ENCODE peak calls at places on chromosomes 2 and 18, in five cellular contexts. One of them, this sample, is unnamed.

GRCh38 chr2:108288534-108289106 is at the start of gene SULT1C2:
- DNase-seq in GM12878: no peak
- DNase-seq in IMR-90: peak
- DNase-seq in A549: peak
- DNase-seq in HepG2: peak
- DNase-seq in this sample: no peak

GRCh38 chr2:217979151-217979811 is 23.5 kb downstream of the TNS1 start:
- DNase-seq in GM12878: no peak
- DNase-seq in IMR-90: peak
- DNase-seq in A549: no peak
- DNase-seq in HepG2: no peak
- DNase-seq in this sample: no peak

GRCh38 chr2:136985044-136985443 is 219.7 kb downstream of the THSD7B start:
- DNase-seq in GM12878: no peak
- DNase-seq in IMR-90: no peak
- DNase-seq in A549: no peak
- DNase-seq in HepG2: no peak
- DNase-seq in this sample: no peak

GRCh38 chr18:44936485-44936884 is 255.8 kb downstream of the SETBP1 start:
- DNase-seq in GM12878: no peak
- DNase-seq in IMR-90: no peak
- DNase-seq in A549: no peak
- DNase-seq in HepG2: no peak
- DNase-seq in this sample: no peak

GRCh38 chr2:176413786-176414185 is 144.5 kb downstream of the MTX2 start:
- DNase-seq in GM12878: no peak
- DNase-seq in IMR-90: no peak
- DNase-seq in A549: no peak
- DNase-seq in HepG2: no peak
- DNase-seq in this sample: no peak

GRCh38 chr18:80108122-80108536 is 933 bp upstream of the ADNP2 start:
- DNase-seq in GM12878: no peak
- DNase-seq in IMR-90: no peak
- DNase-seq in A549: no peak
- DNase-seq in HepG2: no peak
- DNase-seq in this sample: no peak

GRCh38 chr18:34342960-34343359 is 118.2 kb upstream of the NOL4 start:
- DNase-seq in GM12878: no peak
- DNase-seq in IMR-90: peak
- DNase-seq in A549: no peak
- DNase-seq in HepG2: no peak
- DNase-seq in this sample: no peak

GRCh38 chr2:43537137-43537536 is 58.7 kb downstream of the THADA start:
- DNase-seq in GM12878: no peak
- DNase-seq in IMR-90: no peak
- DNase-seq in A549: no peak
- DNase-seq in HepG2: no peak
- DNase-seq in this sample: no peak

GRCh38 chr18:48065601-48065995 is 135.1 kb upstream of the SMAD2 start:
- DNase-seq in GM12878: no peak
- DNase-seq in IMR-90: no peak
- DNase-seq in A549: no peak
- DNase-seq in HepG2: no peak
- DNase-seq in this sample: no peak

GRCh38 chr2:15458277-15458676 is 102.9 kb downstream of the NBAS start:
- DNase-seq in GM12878: no peak
- DNase-seq in IMR-90: no peak
- DNase-seq in A549: no peak
- DNase-seq in HepG2: no peak
- DNase-seq in this sample: no peak

GRCh38 chr2:42944744-42945415 is 152.5 kb upstream of the HAAO start:
- DNase-seq in GM12878: no peak
- DNase-seq in IMR-90: peak
- DNase-seq in A549: peak
- DNase-seq in HepG2: peak
- DNase-seq in this sample: peak

GRCh38 chr18:9103488-9103887 is 989 bp downstream of the NDUFV2 start:
- DNase-seq in GM12878: no peak
- DNase-seq in IMR-90: peak
- DNase-seq in A549: no peak
- DNase-seq in HepG2: no peak
- DNase-seq in this sample: no peak

GRCh38 chr2:23695214-23696162 is 231.4 kb downstream of the ATAD2B start:
- DNase-seq in GM12878: no peak
- DNase-seq in IMR-90: no peak
- DNase-seq in A549: no peak
- DNase-seq in HepG2: no peak
- DNase-seq in this sample: no peak

GRCh38 chr2:134202361-134202760 is 51.5 kb upstream of the MGAT5 start:
- DNase-seq in GM12878: no peak
- DNase-seq in IMR-90: no peak
- DNase-seq in A549: no peak
- DNase-seq in HepG2: no peak
- DNase-seq in this sample: no peak

GRCh38 chr2:226585130-226585561 is 214.5 kb downstream of the IRS1 start:
- DNase-seq in GM12878: no peak
- DNase-seq in IMR-90: no peak
- DNase-seq in A549: no peak
- DNase-seq in HepG2: peak
- DNase-seq in this sample: no peak

GRCh38 chr2:96832751-96833507 is 10.9 kb downstream of the ANKRD23 start:
- DNase-seq in GM12878: no peak
- DNase-seq in IMR-90: peak
- DNase-seq in A549: peak
- DNase-seq in HepG2: no peak
- DNase-seq in this sample: no peak

GRCh38 chr2:69561041-69561550 is 82.4 kb downstream of the AAK1 start:
- DNase-seq in GM12878: no peak
- DNase-seq in IMR-90: peak
- DNase-seq in A549: no peak
- DNase-seq in HepG2: no peak
- DNase-seq in this sample: no peak

GRCh38 chr2:10326707-10327594 is 24.2 kb downstream of the HPCAL1 start:
- DNase-seq in GM12878: no peak
- DNase-seq in IMR-90: no peak
- DNase-seq in A549: no peak
- DNase-seq in HepG2: peak
- DNase-seq in this sample: no peak

GRCh38 chr2:233115761-233116160 is 55.6 kb downstream of the INPP5D start:
- DNase-seq in GM12878: no peak
- DNase-seq in IMR-90: no peak
- DNase-seq in A549: no peak
- DNase-seq in HepG2: no peak
- DNase-seq in this sample: no peak

GRCh38 chr2:119485336-119486110 is 38.8 kb downstream of the SCTR start:
- DNase-seq in GM12878: no peak
- DNase-seq in IMR-90: no peak
- DNase-seq in A549: no peak
- DNase-seq in HepG2: no peak
- DNase-seq in this sample: no peak

GRCh38 chr18:11950824-11951223 is 30.5 kb upstream of the IMPA2 start:
- DNase-seq in GM12878: no peak
- DNase-seq in IMR-90: no peak
- DNase-seq in A549: no peak
- DNase-seq in HepG2: no peak
- DNase-seq in this sample: no peak

GRCh38 chr2:9462313-9462712 is 12.0 kb upstream of the IAH1 start:
- DNase-seq in GM12878: no peak
- DNase-seq in IMR-90: no peak
- DNase-seq in A549: no peak
- DNase-seq in HepG2: no peak
- DNase-seq in this sample: no peak

GRCh38 chr2:224181534-224182155 is 142.6 kb upstream of the SERPINE2 start:
- DNase-seq in GM12878: no peak
- DNase-seq in IMR-90: no peak
- DNase-seq in A549: no peak
- DNase-seq in HepG2: no peak
- DNase-seq in this sample: no peak

GRCh38 chr18:374735-375168 is 106.9 kb upstream of the THOC1 start:
- DNase-seq in GM12878: no peak
- DNase-seq in IMR-90: no peak
- DNase-seq in A549: no peak
- DNase-seq in HepG2: no peak
- DNase-seq in this sample: no peak

GRCh38 chr2:118246726-118247125 is 158.5 kb downstream of the INSIG2 start:
- DNase-seq in GM12878: no peak
- DNase-seq in IMR-90: no peak
- DNase-seq in A549: no peak
- DNase-seq in HepG2: no peak
- DNase-seq in this sample: no peak

GRCh38 chr2:160298960-160299359 is 98.9 kb upstream of the ITGB6 start:
- DNase-seq in GM12878: no peak
- DNase-seq in IMR-90: peak
- DNase-seq in A549: no peak
- DNase-seq in HepG2: no peak
- DNase-seq in this sample: no peak

GRCh38 chr18:52992041-52992440 is 652.0 kb downstream of the DCC start:
- DNase-seq in GM12878: no peak
- DNase-seq in IMR-90: no peak
- DNase-seq in A549: peak
- DNase-seq in HepG2: peak
- DNase-seq in this sample: no peak

GRCh38 chr2:99184811-99185210 is 3.8 kb downstream of the MRPL30 start:
- DNase-seq in GM12878: no peak
- DNase-seq in IMR-90: no peak
- DNase-seq in A549: no peak
- DNase-seq in HepG2: no peak
- DNase-seq in this sample: no peak

GRCh38 chr2:159124441-159124911 is 156.0 kb downstream of the TANC1 start:
- DNase-seq in GM12878: no peak
- DNase-seq in IMR-90: peak
- DNase-seq in A549: peak
- DNase-seq in HepG2: peak
- DNase-seq in this sample: peak

GRCh38 chr2:105220604-105221003 is 20.9 kb upstream of the GPR45 start:
- DNase-seq in GM12878: no peak
- DNase-seq in IMR-90: no peak
- DNase-seq in A549: no peak
- DNase-seq in HepG2: no peak
- DNase-seq in this sample: no peak

GRCh38 chr2:203149194-203149593 is 89.6 kb upstream of the CYP20A1 start:
- DNase-seq in GM12878: no peak
- DNase-seq in IMR-90: no peak
- DNase-seq in A549: no peak
- DNase-seq in HepG2: no peak
- DNase-seq in this sample: no peak

GRCh38 chr2:236550701-236551465 is 18.7 kb upstream of the ACKR3 start:
- DNase-seq in GM12878: peak
- DNase-seq in IMR-90: no peak
- DNase-seq in A549: no peak
- DNase-seq in HepG2: no peak
- DNase-seq in this sample: no peak

DNA sequence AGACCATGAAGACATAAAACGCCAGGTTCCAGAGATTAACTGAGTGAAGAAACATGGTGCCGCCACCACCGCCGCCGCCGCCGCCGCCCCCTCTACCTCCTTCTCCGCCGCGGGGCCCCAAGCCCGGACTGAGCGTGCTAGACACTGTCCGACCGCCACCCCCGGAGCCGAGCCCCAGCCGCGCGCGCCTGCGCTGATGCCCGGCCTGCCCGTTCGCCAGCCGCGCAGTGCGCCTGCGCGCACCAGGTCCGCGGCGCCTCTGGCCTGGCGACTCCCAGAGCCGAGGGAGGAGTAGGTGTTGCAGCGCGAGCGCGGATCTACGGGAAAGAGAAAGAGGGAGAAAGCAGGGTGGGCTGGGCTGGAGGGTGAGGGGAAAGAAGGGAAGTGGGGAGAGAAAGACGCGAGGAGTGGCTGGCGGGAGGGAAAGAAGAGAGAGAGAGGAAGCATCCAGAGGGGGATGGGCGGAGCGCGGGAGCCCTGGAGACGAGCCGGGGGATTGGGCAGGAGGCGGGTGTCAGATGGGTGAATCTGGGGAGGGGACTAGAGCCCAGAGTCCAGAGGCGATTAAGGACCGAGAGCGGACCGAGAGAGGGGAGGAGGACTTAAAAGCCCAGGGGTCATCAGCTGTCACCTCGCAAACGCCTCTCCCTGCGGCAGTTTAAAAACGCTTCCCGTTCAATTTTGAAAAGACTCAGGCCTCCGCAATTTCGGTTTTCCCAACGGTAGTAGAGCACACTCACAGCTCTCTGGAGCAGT is at the start of gene PGAP1:
- DNase-seq in GM12878: peak
- DNase-seq in IMR-90: peak
- DNase-seq in A549: peak
- DNase-seq in HepG2: peak
- DNase-seq in this sample: peak
- TF ChIP-seq USF2 in GM12878: no peak
- TF ChIP-seq USF2 in IMR-90: no peak
- TF ChIP-seq USF2 in A549: no peak
- TF ChIP-seq USF2 in HepG2: peak
- TF ChIP-seq USF2 in this sample: no peak

GRCh38 chr2:64837116-64837704 is 152.0 kb upstream of the SLC1A4 start:
- DNase-seq in GM12878: no peak
- DNase-seq in IMR-90: peak
- DNase-seq in A549: peak
- DNase-seq in HepG2: no peak
- DNase-seq in this sample: no peak
- TF ChIP-seq CEBPB in GM12878: no peak
- TF ChIP-seq CEBPB in IMR-90: no peak
- TF ChIP-seq CEBPB in A549: no peak
- TF ChIP-seq CEBPB in HepG2: no peak
- TF ChIP-seq CEBPB in this sample: no peak

GRCh38 chr2:62056341-62056740 is 139.6 kb upstream of the B3GNT2 start:
- DNase-seq in GM12878: no peak
- DNase-seq in IMR-90: no peak
- DNase-seq in A549: no peak
- DNase-seq in HepG2: no peak
- DNase-seq in this sample: no peak
- TF ChIP-seq USF2 in GM12878: no peak
- TF ChIP-seq USF2 in IMR-90: no peak
- TF ChIP-seq USF2 in A549: no peak
- TF ChIP-seq USF2 in HepG2: no peak
- TF ChIP-seq USF2 in this sample: no peak

GRCh38 chr2:144479138-144479537 is 40.8 kb downstream of the ZEB2 start:
- DNase-seq in GM12878: no peak
- DNase-seq in IMR-90: peak
- DNase-seq in A549: no peak
- DNase-seq in HepG2: no peak
- DNase-seq in this sample: no peak
- TF ChIP-seq CEBPB in GM12878: no peak
- TF ChIP-seq CEBPB in IMR-90: peak
- TF ChIP-seq CEBPB in A549: no peak
- TF ChIP-seq CEBPB in HepG2: no peak
- TF ChIP-seq CEBPB in this sample: no peak

GRCh38 chr2:239346676-239347075 is 54.1 kb downstream of the HDAC4 start:
- DNase-seq in GM12878: no peak
- DNase-seq in IMR-90: no peak
- DNase-seq in A549: no peak
- DNase-seq in HepG2: no peak
- DNase-seq in this sample: no peak
- TF ChIP-seq USF2 in GM12878: no peak
- TF ChIP-seq USF2 in IMR-90: no peak
- TF ChIP-seq USF2 in A549: no peak
- TF ChIP-seq USF2 in HepG2: no peak
- TF ChIP-seq USF2 in this sample: no peak

GRCh38 chr2:241393524-241394196 is 37.6 kb downstream of the FARP2 start:
- DNase-seq in GM12878: no peak
- DNase-seq in IMR-90: no peak
- DNase-seq in A549: no peak
- DNase-seq in HepG2: no peak
- DNase-seq in this sample: no peak
- TF ChIP-seq CEBPB in GM12878: no peak
- TF ChIP-seq CEBPB in IMR-90: no peak
- TF ChIP-seq CEBPB in A549: no peak
- TF ChIP-seq CEBPB in HepG2: no peak
- TF ChIP-seq CEBPB in this sample: no peak

GRCh38 chr2:212842544-212843185 is 304.1 kb upstream of the ERBB4 start:
- DNase-seq in GM12878: no peak
- DNase-seq in IMR-90: peak
- DNase-seq in A549: no peak
- DNase-seq in HepG2: no peak
- DNase-seq in this sample: no peak
- TF ChIP-seq USF2 in GM12878: no peak
- TF ChIP-seq USF2 in IMR-90: no peak
- TF ChIP-seq USF2 in A549: no peak
- TF ChIP-seq USF2 in HepG2: no peak
- TF ChIP-seq USF2 in this sample: no peak

This sample was measured in K562.